ENCODE peak calls at places on chromosome 19, in seven cellular contexts. One of them, this sample, is unnamed.

GRCh38 chr19:46376241-46377153 is 29.6 kb downstream of the PPP5C start:
- DNase-seq in natural killer cell: no peak
- DNase-seq in GM12865: no peak
- DNase-seq in esophagus squamous epithelium: no peak
- DNase-seq in neural progenitor cell: no peak
- DNase-seq in BE2C: no peak
- DNase-seq in mucosa of descending colon: no peak
- DNase-seq in this sample: no peak

GRCh38 chr19:42255766-42256750 is 1.1 kb upstream of the ERF start:
- DNase-seq in BE2C: peak
- DNase-seq in mucosa of descending colon: peak
- DNase-seq in neural progenitor cell: peak
- DNase-seq in GM12865: no peak
- DNase-seq in esophagus squamous epithelium: no peak
- DNase-seq in natural killer cell: no peak
- DNase-seq in this sample: peak

GRCh38 chr19:2529473-2529918 is 53.6 kb downstream of the GADD45B start:
- DNase-seq in esophagus squamous epithelium: no peak
- DNase-seq in neural progenitor cell: no peak
- DNase-seq in mucosa of descending colon: no peak
- DNase-seq in BE2C: peak
- DNase-seq in GM12865: peak
- DNase-seq in natural killer cell: no peak
- DNase-seq in this sample: no peak

GRCh38 chr19:18789883-18790565 is 1.1 kb downstream of the COMP start:
- DNase-seq in esophagus squamous epithelium: no peak
- DNase-seq in natural killer cell: no peak
- DNase-seq in BE2C: no peak
- DNase-seq in mucosa of descending colon: no peak
- DNase-seq in GM12865: peak
- DNase-seq in neural progenitor cell: peak
- DNase-seq in this sample: peak

GRCh38 chr19:16441661-16442071 is 30.1 kb downstream of the EPS15L1 start:
- DNase-seq in neural progenitor cell: peak
- DNase-seq in natural killer cell: no peak
- DNase-seq in BE2C: peak
- DNase-seq in mucosa of descending colon: no peak
- DNase-seq in esophagus squamous epithelium: no peak
- DNase-seq in GM12865: no peak
- DNase-seq in this sample: peak

GRCh38 chr19:56356944-56357343 is 36.4 kb downstream of the ZNF582 start:
- DNase-seq in neural progenitor cell: no peak
- DNase-seq in natural killer cell: no peak
- DNase-seq in esophagus squamous epithelium: no peak
- DNase-seq in BE2C: no peak
- DNase-seq in mucosa of descending colon: no peak
- DNase-seq in GM12865: no peak
- DNase-seq in this sample: no peak

GRCh38 chr19:33234092-33234491 is 8.4 kb upstream of the SLC7A10 start:
- DNase-seq in mucosa of descending colon: peak
- DNase-seq in neural progenitor cell: no peak
- DNase-seq in GM12865: no peak
- DNase-seq in BE2C: no peak
- DNase-seq in natural killer cell: no peak
- DNase-seq in esophagus squamous epithelium: no peak
- DNase-seq in this sample: no peak

GRCh38 chr19:1016647-1017114 is 4.2 kb downstream of the TMEM259 start:
- DNase-seq in natural killer cell: no peak
- DNase-seq in BE2C: no peak
- DNase-seq in esophagus squamous epithelium: no peak
- DNase-seq in neural progenitor cell: no peak
- DNase-seq in mucosa of descending colon: no peak
- DNase-seq in GM12865: no peak
- DNase-seq in this sample: no peak

GRCh38 chr19:32458500-32459123 is 53.0 kb downstream of the DPY19L3 start:
- DNase-seq in BE2C: no peak
- DNase-seq in GM12865: peak
- DNase-seq in natural killer cell: no peak
- DNase-seq in mucosa of descending colon: no peak
- DNase-seq in neural progenitor cell: no peak
- DNase-seq in esophagus squamous epithelium: no peak
- DNase-seq in this sample: no peak

GRCh38 chr19:2549701-2550191 is 73.8 kb downstream of the GADD45B start:
- DNase-seq in mucosa of descending colon: peak
- DNase-seq in neural progenitor cell: no peak
- DNase-seq in natural killer cell: no peak
- DNase-seq in esophagus squamous epithelium: no peak
- DNase-seq in GM12865: no peak
- DNase-seq in BE2C: no peak
- DNase-seq in this sample: no peak

GRCh38 chr19:5152013-5152763 is 183.3 kb downstream of the KDM4B start:
- DNase-seq in neural progenitor cell: no peak
- DNase-seq in BE2C: no peak
- DNase-seq in esophagus squamous epithelium: no peak
- DNase-seq in mucosa of descending colon: no peak
- DNase-seq in natural killer cell: no peak
- DNase-seq in GM12865: no peak
- DNase-seq in this sample: no peak

GRCh38 chr19:56973713-56974553 is 133.4 kb upstream of the PEG3 start:
- DNase-seq in neural progenitor cell: no peak
- DNase-seq in BE2C: no peak
- DNase-seq in natural killer cell: no peak
- DNase-seq in esophagus squamous epithelium: no peak
- DNase-seq in mucosa of descending colon: no peak
- DNase-seq in GM12865: no peak
- DNase-seq in this sample: no peak

GRCh38 chr19:38695832-38696732 is 48.2 kb downstream of the CAPN12 start:
- DNase-seq in mucosa of descending colon: no peak
- DNase-seq in natural killer cell: no peak
- DNase-seq in BE2C: no peak
- DNase-seq in esophagus squamous epithelium: no peak
- DNase-seq in neural progenitor cell: no peak
- DNase-seq in GM12865: peak
- DNase-seq in this sample: no peak

GRCh38 chr19:42424712-42425131 is 2.5 kb downstream of the LIPE start:
- DNase-seq in GM12865: no peak
- DNase-seq in natural killer cell: no peak
- DNase-seq in BE2C: no peak
- DNase-seq in neural progenitor cell: peak
- DNase-seq in mucosa of descending colon: no peak
- DNase-seq in esophagus squamous epithelium: no peak
- DNase-seq in this sample: no peak

GRCh38 chr19:5070390-5070789 is 101.5 kb downstream of the KDM4B start:
- DNase-seq in esophagus squamous epithelium: no peak
- DNase-seq in natural killer cell: no peak
- DNase-seq in mucosa of descending colon: no peak
- DNase-seq in BE2C: no peak
- DNase-seq in GM12865: no peak
- DNase-seq in neural progenitor cell: no peak
- DNase-seq in this sample: no peak

GRCh38 chr19:15296841-15297415 is 35.4 kb downstream of the BRD4 start:
- DNase-seq in GM12865: no peak
- DNase-seq in BE2C: no peak
- DNase-seq in mucosa of descending colon: no peak
- DNase-seq in natural killer cell: no peak
- DNase-seq in esophagus squamous epithelium: no peak
- DNase-seq in neural progenitor cell: no peak
- DNase-seq in this sample: no peak
- TF ChIP-seq CTCF in GM12865: no peak
- TF ChIP-seq CTCF in BE2C: no peak
- TF ChIP-seq CTCF in mucosa of descending colon: no peak
- TF ChIP-seq CTCF in natural killer cell: no peak
- TF ChIP-seq CTCF in esophagus squamous epithelium: no peak
- TF ChIP-seq CTCF in neural progenitor cell: no peak
- TF ChIP-seq CTCF in this sample: no peak

GRCh38 chr19:51108066-51108804 is at the start of gene CTU1:
- DNase-seq in BE2C: peak
- DNase-seq in mucosa of descending colon: peak
- DNase-seq in natural killer cell: peak
- DNase-seq in GM12865: peak
- DNase-seq in esophagus squamous epithelium: peak
- DNase-seq in neural progenitor cell: peak
- DNase-seq in this sample: peak

GRCh38 chr19:51114087-51114714 is 6.0 kb upstream of the CTU1 start:
- DNase-seq in esophagus squamous epithelium: no peak
- DNase-seq in mucosa of descending colon: no peak
- DNase-seq in natural killer cell: no peak
- DNase-seq in BE2C: no peak
- DNase-seq in GM12865: peak
- DNase-seq in neural progenitor cell: no peak
- DNase-seq in this sample: no peak

GRCh38 chr19:51110666-51110971 is 2.4 kb upstream of the CTU1 start:
- DNase-seq in BE2C: no peak
- DNase-seq in natural killer cell: no peak
- DNase-seq in neural progenitor cell: no peak
- DNase-seq in esophagus squamous epithelium: no peak
- DNase-seq in mucosa of descending colon: no peak
- DNase-seq in GM12865: no peak
- DNase-seq in this sample: no peak

GRCh38 chr19:51108805-51109146 is 567 bp upstream of the CTU1 start:
- DNase-seq in esophagus squamous epithelium: no peak
- DNase-seq in neural progenitor cell: no peak
- DNase-seq in GM12865: no peak
- DNase-seq in mucosa of descending colon: no peak
- DNase-seq in natural killer cell: no peak
- DNase-seq in BE2C: no peak
- DNase-seq in this sample: no peak

DNA sequence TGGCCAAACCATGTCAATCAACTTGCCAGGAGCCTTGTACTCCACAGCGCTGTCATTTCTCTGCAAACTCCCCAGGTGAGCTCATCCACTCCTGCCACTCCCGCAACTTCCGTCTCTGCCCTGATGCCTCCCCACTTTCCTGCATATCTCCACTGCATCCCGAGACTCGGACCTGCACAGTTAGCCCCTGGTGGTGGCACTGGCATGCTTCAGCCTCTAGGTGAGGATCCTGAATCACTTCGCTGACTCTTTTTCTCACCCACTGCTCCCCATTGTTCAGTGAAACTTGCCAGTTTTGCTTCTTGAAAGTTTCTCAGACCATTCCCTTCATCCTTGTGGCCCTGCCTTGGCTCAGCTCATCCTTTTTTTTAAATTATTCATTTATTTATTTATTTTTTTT is 3.4 kb upstream of the CTU1 start:
- DNase-seq in mucosa of descending colon: no peak
- DNase-seq in esophagus squamous epithelium: no peak
- DNase-seq in GM12865: no peak
- DNase-seq in neural progenitor cell: peak
- DNase-seq in BE2C: no peak
- DNase-seq in natural killer cell: no peak
- DNase-seq in this sample: peak
- TF ChIP-seq CTCF in mucosa of descending colon: no peak
- TF ChIP-seq CTCF in esophagus squamous epithelium: peak
- TF ChIP-seq CTCF in GM12865: peak
- TF ChIP-seq CTCF in neural progenitor cell: peak
- TF ChIP-seq CTCF in BE2C: peak
- TF ChIP-seq CTCF in natural killer cell: peak
- TF ChIP-seq CTCF in this sample: peak

GRCh38 chr19:13151605-13152355 is 1.6 kb downstream of the IER2 start:
- DNase-seq in mucosa of descending colon: peak
- DNase-seq in neural progenitor cell: peak
- DNase-seq in esophagus squamous epithelium: peak
- DNase-seq in natural killer cell: peak
- DNase-seq in GM12865: peak
- DNase-seq in BE2C: peak
- DNase-seq in this sample: peak
- TF ChIP-seq CTCF in mucosa of descending colon: no peak
- TF ChIP-seq CTCF in neural progenitor cell: peak
- TF ChIP-seq CTCF in esophagus squamous epithelium: no peak
- TF ChIP-seq CTCF in natural killer cell: no peak
- TF ChIP-seq CTCF in GM12865: no peak
- TF ChIP-seq CTCF in BE2C: no peak
- TF ChIP-seq CTCF in this sample: no peak

DNA sequence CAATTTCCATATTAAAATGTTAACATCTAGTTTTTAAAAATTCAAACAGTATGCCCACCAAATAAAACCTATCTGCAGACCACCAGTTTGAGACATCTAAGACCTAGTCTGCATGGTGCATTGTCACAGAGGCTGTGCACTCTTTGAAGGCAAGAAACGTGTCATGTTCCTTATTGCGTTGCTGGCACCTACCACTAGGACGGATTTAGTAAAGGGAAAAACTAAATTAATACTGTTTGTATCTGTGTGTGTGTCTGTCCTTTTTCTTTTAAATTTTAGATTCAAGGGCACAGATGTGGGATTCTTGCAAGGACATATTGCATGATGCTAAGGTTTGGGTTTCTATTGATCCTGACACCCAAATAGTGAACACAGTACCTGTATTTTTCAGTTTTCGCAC is 481.4 kb downstream of the UQCRFS1 start:
- DNase-seq in BE2C: no peak
- DNase-seq in natural killer cell: no peak
- DNase-seq in esophagus squamous epithelium: no peak
- DNase-seq in neural progenitor cell: no peak
- DNase-seq in GM12865: no peak
- DNase-seq in mucosa of descending colon: no peak
- DNase-seq in this sample: no peak
- TF ChIP-seq CTCF in BE2C: no peak
- TF ChIP-seq CTCF in natural killer cell: no peak
- TF ChIP-seq CTCF in esophagus squamous epithelium: no peak
- TF ChIP-seq CTCF in neural progenitor cell: no peak
- TF ChIP-seq CTCF in GM12865: no peak
- TF ChIP-seq CTCF in mucosa of descending colon: no peak
- TF ChIP-seq CTCF in this sample: no peak

DNA sequence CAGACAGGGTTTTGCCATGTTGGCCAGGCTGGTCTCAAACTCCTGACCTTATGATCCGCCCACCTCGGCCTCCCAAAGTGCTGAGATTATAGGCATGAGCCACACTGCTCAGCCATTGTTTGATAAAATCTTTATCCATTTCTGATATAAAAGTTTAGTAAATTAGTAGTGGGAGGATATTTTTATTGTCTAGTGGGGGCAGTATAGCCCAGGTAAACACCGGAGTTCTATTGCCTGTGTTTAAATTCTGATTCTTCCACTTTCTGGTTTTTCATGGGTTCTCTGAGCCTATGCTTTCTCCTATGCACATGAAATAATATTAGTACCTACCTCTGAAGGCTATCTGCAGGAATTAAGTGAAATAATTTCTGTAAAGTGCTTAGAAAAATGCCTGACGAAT is 20.1 kb upstream of the ARHGEF18 start:
- DNase-seq in neural progenitor cell: no peak
- DNase-seq in esophagus squamous epithelium: no peak
- DNase-seq in mucosa of descending colon: no peak
- DNase-seq in natural killer cell: no peak
- DNase-seq in GM12865: peak
- DNase-seq in BE2C: no peak
- DNase-seq in this sample: no peak
- TF ChIP-seq CTCF in neural progenitor cell: no peak
- TF ChIP-seq CTCF in esophagus squamous epithelium: no peak
- TF ChIP-seq CTCF in mucosa of descending colon: no peak
- TF ChIP-seq CTCF in natural killer cell: no peak
- TF ChIP-seq CTCF in GM12865: peak
- TF ChIP-seq CTCF in BE2C: no peak
- TF ChIP-seq CTCF in this sample: no peak

DNA sequence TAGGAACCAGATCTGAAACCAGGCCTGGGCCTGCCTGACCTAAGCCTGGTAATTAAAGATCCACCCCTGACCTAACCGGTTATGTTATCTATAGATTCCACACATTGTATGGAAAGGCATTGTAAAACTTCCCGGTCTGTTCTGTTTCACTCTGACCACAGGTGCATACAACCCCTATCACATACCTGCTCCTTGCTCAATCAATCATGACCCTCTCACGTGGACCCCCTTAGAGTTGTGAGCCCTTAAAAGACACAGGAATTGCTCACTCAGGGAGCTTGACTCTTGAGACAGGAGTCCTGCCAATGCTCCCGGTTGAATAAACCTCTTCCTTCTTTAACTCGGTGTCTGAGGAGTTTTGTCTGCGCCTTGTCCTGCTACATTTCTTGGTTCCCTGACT is 27.3 kb upstream of the ZNF562 start:
- DNase-seq in BE2C: no peak
- DNase-seq in mucosa of descending colon: no peak
- DNase-seq in natural killer cell: no peak
- DNase-seq in esophagus squamous epithelium: no peak
- DNase-seq in GM12865: no peak
- DNase-seq in neural progenitor cell: no peak
- DNase-seq in this sample: no peak
- TF ChIP-seq CTCF in BE2C: no peak
- TF ChIP-seq CTCF in mucosa of descending colon: no peak
- TF ChIP-seq CTCF in natural killer cell: no peak
- TF ChIP-seq CTCF in esophagus squamous epithelium: no peak
- TF ChIP-seq CTCF in GM12865: no peak
- TF ChIP-seq CTCF in neural progenitor cell: no peak
- TF ChIP-seq CTCF in this sample: no peak

This sample was measured in nephron progenitor cell.